ENCODE peak calls at places on chromosome 4, in eight cellular contexts. E is GM12878, P is lower leg skin, W is HCT116, O is esophagus squamous epithelium, D is uterus, K is tibial artery, B is fibroblast of mammary gland. X is an unnamed sample.
A peak's percentile ranks its signal among the peaks of the same experiment; 100 is the strongest.

GRCh38 chr4:141009931-141010330 is 123.3 kb downstream of the RNF150 start:
- DNase-seq in E (no peak), P (no peak), W (no peak), O (no peak), D (no peak), K (no peak), B (no peak), X (no peak)

GRCh38 chr4:71151054-71151453 is 157.6 kb downstream of the DCK start:
- DNase-seq in E (no peak), P (no peak), W (no peak), O (no peak), D (no peak), K (no peak), B (peak; percentile 26), X (no peak)

GRCh38 chr4:10312568-10312967 is 144.7 kb downstream of the ZNF518B start:
- DNase-seq in E (no peak), P (no peak), W (no peak), O (no peak), D (no peak), K (no peak), B (no peak), X (no peak)

GRCh38 chr4:27007507-27007906 is 146.9 kb downstream of the STIM2 start:
- DNase-seq in E (no peak), P (no peak), W (no peak), O (no peak), D (no peak), K (no peak), B (peak; percentile 54), X (no peak)

GRCh38 chr4:4254666-4255065 is 6.6 kb upstream of the TMEM128 start:
- DNase-seq in E (no peak), P (no peak), W (no peak), O (no peak), D (no peak), K (no peak), B (no peak), X (no peak)

GRCh38 chr4:3297066-3297859 is 4.4 kb downstream of the RGS12 start:
- DNase-seq in E (no peak), P (no peak), W (no peak), O (no peak), D (no peak), K (no peak), B (no peak), X (no peak)

GRCh38 chr4:72352746-72353145 is 216.3 kb downstream of the ADAMTS3 start:
- DNase-seq in E (no peak), P (no peak), W (no peak), O (no peak), D (no peak), K (no peak), B (no peak), X (no peak)

GRCh38 chr4:149409186-149410056 is 406.2 kb downstream of the IQCM start:
- DNase-seq in E (no peak), P (peak; percentile 13), W (peak; percentile 57), O (no peak), D (no peak), K (peak; percentile 61), B (peak; percentile 91), X (peak; percentile 71)

GRCh38 chr4:147492761-147493160 is 11.9 kb downstream of the EDNRA start:
- DNase-seq in E (peak; percentile 27), P (no peak), W (no peak), O (no peak), D (peak; percentile 46), K (peak; percentile 87), B (peak; percentile 85), X (no peak)

GRCh38 chr4:3041192-3042142 is 32.9 kb downstream of the HTT-AS start:
- DNase-seq in E (no peak), P (peak; percentile 64), W (no peak), O (no peak), D (no peak), K (peak; percentile 79), B (peak; percentile 36), X (no peak)

GRCh38 chr4:173013232-173013932 is 155.2 kb upstream of the GALNT7 start:
- DNase-seq in E (peak; percentile 9), P (peak; percentile 19), W (no peak), O (no peak), D (no peak), K (no peak), B (peak; percentile 52), X (no peak)

GRCh38 chr4:152679414-152680281 is at the start of gene TMEM154:
- DNase-seq in E (no peak), P (peak; percentile 65), W (no peak), O (peak; percentile 31), D (peak; percentile 31), K (peak; percentile 66), B (peak; percentile 82), X (peak; percentile 51)

GRCh38 chr4:151417766-151418376 is 8.9 kb downstream of the FHIP1A start:
- DNase-seq in E (no peak), P (no peak), W (no peak), O (no peak), D (no peak), K (no peak), B (peak; percentile 38), X (no peak)

GRCh38 chr4:53307210-53307609 is 58.7 kb downstream of the SCFD2 start:
- DNase-seq in E (no peak), P (no peak), W (no peak), O (no peak), D (no peak), K (no peak), B (no peak), X (no peak)

GRCh38 chr4:38080575-38080974 is 120.4 kb downstream of the PTTG2 start:
- DNase-seq in E (no peak), P (no peak), W (no peak), O (no peak), D (no peak), K (no peak), B (no peak), X (no peak)

GRCh38 chr4:112704991-112705845 is 68.3 kb downstream of the LARP7 start:
- DNase-seq in E (no peak), P (no peak), W (peak; percentile 8), O (no peak), D (peak; percentile 54), K (peak; percentile 66), B (peak; percentile 59), X (no peak)

GRCh38 chr4:747546-748170 is 42.0 kb downstream of the PCGF3 start:
- DNase-seq in E (no peak), P (no peak), W (no peak), O (no peak), D (no peak), K (no peak), B (no peak), X (no peak)
- H3K4me3 ChIP-seq in E (no peak overlapping the region), P (no peak overlapping the region), W (no peak overlapping the region), O (no peak overlapping the region), D (no peak overlapping the region), K (no peak overlapping the region), B (no peak overlapping the region), X (no peak overlapping the region)

GRCh38 chr4:130747842-130748241 is 1651.9 kb downstream of the C4orf33 start:
- DNase-seq in E (no peak), P (no peak), W (peak; percentile 1), O (no peak), D (no peak), K (no peak), B (peak; percentile 1), X (no peak)
- TF ChIP-seq CTCF in E (no peak), P (no peak), W (no peak), O (no peak), D (no peak), K (no peak), B (peak; percentile 14), X (no peak)

GRCh38 chr4:123505077-123505456 is 108.5 kb downstream of the SPRY1 start:
- DNase-seq in E (no peak), P (no peak), W (no peak), O (no peak), D (no peak), K (no peak), B (peak; percentile 34), X (no peak)

GRCh38 chr4:123506311-123506685 is 109.7 kb downstream of the SPRY1 start:
- DNase-seq in E (no peak), P (no peak), W (no peak), O (no peak), D (no peak), K (no peak), B (no peak), X (no peak)

GRCh38 chr4:123503698-123504389 is 107.2 kb downstream of the SPRY1 start:
- DNase-seq in E (no peak), P (peak; percentile 27), W (no peak), O (no peak), D (no peak), K (no peak), B (no peak), X (no peak)

GRCh38 chr4:123501733-123502132 is 105.1 kb downstream of the SPRY1 start:
- DNase-seq in E (no peak), P (no peak), W (no peak), O (no peak), D (no peak), K (no peak), B (no peak), X (no peak)

GRCh38 chr4:123505457-123506310 is 109.1 kb downstream of the SPRY1 start:
- DNase-seq in E (no peak), P (no peak), W (no peak), O (no peak), D (peak; percentile 47), K (peak; percentile 69), B (peak; percentile 60), X (no peak)
- H3K4me3 ChIP-seq in E (peak overlapping the region; percentile 41), P (peak overlapping the region; percentile 11), W (peak overlapping the region; percentile 36), O (peak overlapping the region; percentile 54), D (peak overlapping the region; percentile 57), K (peak overlapping the region; percentile 58), B (peak overlapping the region; percentile 62), X (peak overlapping the region; percentile 59)

GRCh38 chr4:165584916-165585315 is 206.1 kb downstream of the CPE start:
- DNase-seq in E (no peak), P (no peak), W (no peak), O (no peak), D (no peak), K (no peak), B (no peak), X (no peak)

GRCh38 chr4:165583341-165583740 is 204.5 kb downstream of the CPE start:
- DNase-seq in E (no peak), P (no peak), W (no peak), O (no peak), D (no peak), K (no peak), B (no peak), X (no peak)

GRCh38 chr4:165592386-165592785 is 213.6 kb downstream of the CPE start:
- DNase-seq in E (no peak), P (no peak), W (no peak), O (no peak), D (no peak), K (no peak), B (peak; percentile 40), X (no peak)

DNA sequence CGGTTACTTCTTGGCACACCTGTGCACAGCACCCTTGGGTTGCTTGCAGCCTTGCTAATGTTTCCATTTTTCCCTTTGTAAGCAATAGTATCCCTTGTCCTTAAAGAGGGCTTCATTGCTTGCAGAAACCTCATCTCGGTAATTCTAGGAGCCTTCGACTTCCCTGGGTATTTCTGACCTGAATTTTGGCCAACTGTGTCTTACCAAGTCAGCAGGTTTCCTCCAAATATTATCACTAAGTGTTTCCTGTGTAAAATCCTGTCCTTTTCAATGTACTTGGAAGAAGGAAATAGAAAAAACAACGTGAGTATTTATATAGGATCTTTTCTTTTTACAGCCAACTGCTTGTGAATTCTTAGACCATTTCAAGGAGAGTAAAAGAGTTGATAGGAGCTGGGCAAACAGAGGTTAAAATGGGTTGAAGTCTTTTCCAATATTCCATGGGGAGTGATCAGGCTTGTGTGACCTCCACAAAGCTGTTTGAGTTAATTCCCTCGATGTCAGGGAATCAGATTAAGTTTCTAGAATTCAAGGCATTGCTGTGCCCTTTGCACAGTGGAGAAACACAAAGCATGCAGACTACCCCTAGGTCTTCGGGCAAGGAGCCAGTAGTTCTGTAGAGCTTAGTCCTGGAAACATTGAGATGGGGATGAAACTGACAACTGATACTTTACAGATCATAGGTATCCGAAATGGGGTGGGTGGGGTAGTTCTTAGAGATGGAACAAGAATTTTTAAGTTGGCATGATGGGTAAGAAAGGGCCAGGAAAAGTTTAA is 209.9 kb downstream of the CPE start:
- DNase-seq in E (no peak), P (no peak), W (no peak), O (no peak), D (no peak), K (no peak), B (no peak), X (no peak)
- TF ChIP-seq CTCF in E (no peak), P (no peak), W (no peak), O (no peak), D (no peak), K (no peak), B (no peak), X (no peak)